ENCODE peak calls at places on chromosomes 2 and 18, in eight cellular contexts. G, N, R, S, A, C, M and K are unnamed samples.

GRCh38 chr18:1017679-1018078 is 113.0 kb downstream of the ADCYAP1 start:
- DNase-seq in G (no peak), N (no peak), R (no peak), S (no peak), A (no peak), C (no peak), M (no peak), K (no peak)

GRCh38 chr2:10817413-10817812 is 4.8 kb upstream of the PDIA6 start:
- DNase-seq in G (peak), N (no peak), R (no peak), S (no peak), A (no peak), C (no peak), M (peak), K (no peak)

GRCh38 chr18:59929621-59930295 is 30.0 kb downstream of the PMAIP1 start:
- DNase-seq in G (no peak), N (no peak), R (no peak), S (no peak), A (no peak), C (no peak), M (no peak), K (no peak)

GRCh38 chr18:9849407-9849961 is 36.3 kb upstream of the TXNDC2 start:
- DNase-seq in G (no peak), N (no peak), R (peak), S (peak), A (no peak), C (peak), M (peak), K (no peak)

GRCh38 chr2:47357475-47357874 is 45.5 kb upstream of the MSH2 start:
- DNase-seq in G (peak), N (no peak), R (no peak), S (peak), A (peak), C (peak), M (no peak), K (no peak)

GRCh38 chr2:2156881-2157280 is 174.2 kb downstream of the MYT1L start:
- DNase-seq in G (no peak), N (no peak), R (no peak), S (no peak), A (no peak), C (no peak), M (no peak), K (no peak)

GRCh38 chr2:138985881-138986280 is 205.7 kb upstream of the NXPH2 start:
- DNase-seq in G (no peak), N (no peak), R (no peak), S (no peak), A (no peak), C (no peak), M (no peak), K (no peak)

GRCh38 chr2:77121518-77121917 is 400.7 kb downstream of the LRRTM4 start:
- DNase-seq in G (no peak), N (no peak), R (no peak), S (no peak), A (no peak), C (no peak), M (no peak), K (no peak)

GRCh38 chr2:108968619-108969018 is 20.4 kb downstream of the EDAR start:
- DNase-seq in G (no peak), N (no peak), R (no peak), S (no peak), A (no peak), C (no peak), M (peak), K (no peak)

GRCh38 chr18:37385846-37386435 is 179.7 kb downstream of the CELF4 start:
- DNase-seq in G (peak), N (no peak), R (no peak), S (no peak), A (peak), C (no peak), M (no peak), K (peak)

GRCh38 chr2:60885683-60886082 is 4.3 kb downstream of the REL start:
- DNase-seq in G (no peak), N (no peak), R (no peak), S (no peak), A (no peak), C (no peak), M (no peak), K (no peak)

DNA sequence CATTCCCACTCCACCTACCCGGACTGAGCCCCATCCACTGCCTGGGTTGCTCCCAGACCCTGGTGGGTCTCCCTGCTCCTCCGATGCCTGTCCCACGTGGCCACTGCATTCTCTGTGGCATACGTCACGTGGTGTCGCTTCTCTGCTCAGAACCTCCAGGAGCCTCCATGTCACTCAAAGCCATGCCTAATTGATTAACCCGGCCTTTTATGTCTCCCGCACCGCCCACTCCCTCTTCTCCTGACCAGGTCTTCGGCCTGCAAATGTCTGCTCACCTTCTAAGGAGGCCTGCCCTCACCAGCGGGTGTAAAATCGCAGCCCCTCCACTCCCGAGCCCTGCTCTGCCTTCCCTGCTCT is 176.6 kb downstream of the HDAC4 start:
- DNase-seq in G (no peak), N (no peak), R (peak), S (no peak), A (no peak), C (no peak), M (peak), K (no peak)
- TF ChIP-seq CTCF in G (no peak), N (no peak), R (no peak), S (no peak), A (no peak), C (no peak), M (no peak), K (no peak)

GRCh38 chr2:136935119-136935518 is 169.8 kb downstream of the THSD7B start:
- DNase-seq in G (no peak), N (no peak), R (no peak), S (no peak), A (no peak), C (no peak), M (no peak), K (no peak)
- TF ChIP-seq CTCF in G (no peak), N (no peak), R (no peak), S (no peak), A (no peak), C (no peak), M (no peak), K (no peak)

GRCh38 chr2:64869126-64869525 is 120.1 kb upstream of the SLC1A4 start:
- DNase-seq in G (no peak), N (no peak), R (no peak), S (no peak), A (no peak), C (no peak), M (no peak), K (no peak)
- TF ChIP-seq CTCF in G (no peak), N (no peak), R (no peak), S (no peak), A (no peak), C (no peak), M (no peak), K (no peak)

DNA sequence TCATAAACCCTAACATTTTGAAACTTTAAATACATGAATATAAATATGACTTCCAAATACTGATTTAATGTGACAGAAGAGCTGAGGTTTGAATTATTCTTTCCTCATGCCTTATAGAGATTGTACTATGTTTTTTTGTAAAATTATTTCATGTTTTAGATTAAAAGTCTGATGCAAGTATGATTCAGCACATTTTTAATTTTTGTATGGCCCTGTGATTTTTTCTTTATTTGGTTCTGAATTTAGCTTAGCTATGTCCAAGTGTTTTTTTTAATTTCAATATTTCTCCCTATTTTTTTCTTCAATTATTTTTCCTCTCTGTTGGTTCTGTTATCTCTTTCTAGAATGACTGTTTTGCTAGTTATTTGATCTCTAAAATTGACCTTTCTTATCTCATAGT is 552.1 kb downstream of the XIRP2 start:
- DNase-seq in G (no peak), N (no peak), R (no peak), S (no peak), A (no peak), C (no peak), M (no peak), K (no peak)
- TF ChIP-seq CTCF in G (no peak), N (no peak), R (no peak), S (no peak), A (no peak), C (no peak), M (no peak), K (no peak)